ENCODE peak calls at places on chromosomes 16 and 17, in ten cellular contexts. One of them, this sample, is unnamed.

GRCh38 chr17:7612294-7612640 is 2.4 kb downstream of the FXR2 start:
- DNase-seq in GM23338: no peak
- DNase-seq in astrocyte of the spinal cord: no peak
- DNase-seq in choroid plexus epithelial cell: peak
- DNase-seq in heart right ventricle: no peak
- DNase-seq in keratinocyte: no peak
- DNase-seq in pancreas: no peak
- DNase-seq in fibroblast of mammary gland: no peak
- DNase-seq in fibroblast of lung: peak
- DNase-seq in PC-9: no peak
- DNase-seq in this sample: no peak

GRCh38 chr16:922051-922450 is 48.7 kb downstream of the LMF1 start:
- DNase-seq in GM23338: no peak
- DNase-seq in astrocyte of the spinal cord: no peak
- DNase-seq in choroid plexus epithelial cell: no peak
- DNase-seq in heart right ventricle: no peak
- DNase-seq in keratinocyte: no peak
- DNase-seq in pancreas: no peak
- DNase-seq in fibroblast of mammary gland: no peak
- DNase-seq in fibroblast of lung: no peak
- DNase-seq in PC-9: no peak
- DNase-seq in this sample: no peak

GRCh38 chr17:43545383-43545632 is 832 bp downstream of the ETV4 start:
- DNase-seq in GM23338: no peak
- DNase-seq in astrocyte of the spinal cord: no peak
- DNase-seq in choroid plexus epithelial cell: no peak
- DNase-seq in heart right ventricle: peak
- DNase-seq in keratinocyte: no peak
- DNase-seq in pancreas: peak
- DNase-seq in fibroblast of mammary gland: no peak
- DNase-seq in fibroblast of lung: no peak
- DNase-seq in PC-9: no peak
- DNase-seq in this sample: no peak

GRCh38 chr17:66715745-66716156 is 119.2 kb upstream of the CACNG5 start:
- DNase-seq in GM23338: peak
- DNase-seq in astrocyte of the spinal cord: peak
- DNase-seq in choroid plexus epithelial cell: peak
- DNase-seq in heart right ventricle: no peak
- DNase-seq in keratinocyte: no peak
- DNase-seq in pancreas: no peak
- DNase-seq in fibroblast of mammary gland: peak
- DNase-seq in fibroblast of lung: peak
- DNase-seq in PC-9: peak
- DNase-seq in this sample: peak

GRCh38 chr16:60818471-60818870 is 1217.8 kb downstream of the CDH8 start:
- DNase-seq in GM23338: no peak
- DNase-seq in astrocyte of the spinal cord: no peak
- DNase-seq in choroid plexus epithelial cell: no peak
- DNase-seq in heart right ventricle: no peak
- DNase-seq in keratinocyte: no peak
- DNase-seq in pancreas: no peak
- DNase-seq in fibroblast of mammary gland: no peak
- DNase-seq in fibroblast of lung: peak
- DNase-seq in PC-9: no peak
- DNase-seq in this sample: no peak

GRCh38 chr17:15380447-15380846 is 39.0 kb upstream of the TEKT3 start:
- DNase-seq in GM23338: no peak
- DNase-seq in astrocyte of the spinal cord: no peak
- DNase-seq in choroid plexus epithelial cell: no peak
- DNase-seq in heart right ventricle: no peak
- DNase-seq in keratinocyte: no peak
- DNase-seq in pancreas: no peak
- DNase-seq in fibroblast of mammary gland: no peak
- DNase-seq in fibroblast of lung: no peak
- DNase-seq in PC-9: no peak
- DNase-seq in this sample: no peak

GRCh38 chr17:40290629-40291296 is 3.1 kb downstream of the CDC6 start:
- DNase-seq in GM23338: peak
- DNase-seq in astrocyte of the spinal cord: peak
- DNase-seq in choroid plexus epithelial cell: peak
- DNase-seq in heart right ventricle: no peak
- DNase-seq in keratinocyte: peak
- DNase-seq in pancreas: peak
- DNase-seq in fibroblast of mammary gland: peak
- DNase-seq in fibroblast of lung: peak
- DNase-seq in PC-9: peak
- DNase-seq in this sample: peak

GRCh38 chr16:17412221-17412620 is 58.5 kb downstream of the XYLT1 start:
- DNase-seq in GM23338: peak
- DNase-seq in astrocyte of the spinal cord: peak
- DNase-seq in choroid plexus epithelial cell: peak
- DNase-seq in heart right ventricle: no peak
- DNase-seq in keratinocyte: no peak
- DNase-seq in pancreas: no peak
- DNase-seq in fibroblast of mammary gland: no peak
- DNase-seq in fibroblast of lung: peak
- DNase-seq in PC-9: no peak
- DNase-seq in this sample: no peak

DNA sequence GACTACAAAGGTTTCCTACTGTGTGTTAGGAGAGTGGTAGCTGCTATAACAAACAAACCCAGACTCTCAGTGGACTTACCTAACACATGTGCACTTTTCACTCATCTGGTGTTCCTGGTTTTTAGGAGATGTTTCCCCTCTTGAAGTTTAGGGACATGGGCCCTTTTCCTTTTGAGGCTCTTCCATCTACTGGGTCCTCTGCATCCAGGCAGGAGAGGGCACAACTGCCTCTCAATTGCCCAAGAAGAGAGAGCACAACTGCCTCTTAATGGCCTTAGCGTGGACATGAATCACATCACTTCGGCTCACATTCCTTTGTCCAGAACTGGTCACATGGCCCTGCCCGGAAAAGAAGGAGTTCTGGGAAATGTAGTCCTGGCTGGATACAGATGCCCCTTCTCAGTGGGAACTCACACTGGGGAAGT is 9.8 kb upstream of the TNRC6C start:
- DNase-seq in GM23338: peak
- DNase-seq in astrocyte of the spinal cord: peak
- DNase-seq in choroid plexus epithelial cell: peak
- DNase-seq in heart right ventricle: no peak
- DNase-seq in keratinocyte: no peak
- DNase-seq in pancreas: no peak
- DNase-seq in fibroblast of mammary gland: peak
- DNase-seq in fibroblast of lung: peak
- DNase-seq in PC-9: no peak
- DNase-seq in this sample: no peak
- H3K4me3 ChIP-seq in GM23338: peak
- H3K4me3 ChIP-seq in astrocyte of the spinal cord: no peak
- H3K4me3 ChIP-seq in choroid plexus epithelial cell: no peak
- H3K4me3 ChIP-seq in heart right ventricle: no peak
- H3K4me3 ChIP-seq in keratinocyte: no peak
- H3K4me3 ChIP-seq in pancreas: no peak
- H3K4me3 ChIP-seq in fibroblast of mammary gland: no peak
- H3K4me3 ChIP-seq in fibroblast of lung: no peak
- H3K4me3 ChIP-seq in PC-9: no peak
- H3K4me3 ChIP-seq in this sample: no peak

DNA sequence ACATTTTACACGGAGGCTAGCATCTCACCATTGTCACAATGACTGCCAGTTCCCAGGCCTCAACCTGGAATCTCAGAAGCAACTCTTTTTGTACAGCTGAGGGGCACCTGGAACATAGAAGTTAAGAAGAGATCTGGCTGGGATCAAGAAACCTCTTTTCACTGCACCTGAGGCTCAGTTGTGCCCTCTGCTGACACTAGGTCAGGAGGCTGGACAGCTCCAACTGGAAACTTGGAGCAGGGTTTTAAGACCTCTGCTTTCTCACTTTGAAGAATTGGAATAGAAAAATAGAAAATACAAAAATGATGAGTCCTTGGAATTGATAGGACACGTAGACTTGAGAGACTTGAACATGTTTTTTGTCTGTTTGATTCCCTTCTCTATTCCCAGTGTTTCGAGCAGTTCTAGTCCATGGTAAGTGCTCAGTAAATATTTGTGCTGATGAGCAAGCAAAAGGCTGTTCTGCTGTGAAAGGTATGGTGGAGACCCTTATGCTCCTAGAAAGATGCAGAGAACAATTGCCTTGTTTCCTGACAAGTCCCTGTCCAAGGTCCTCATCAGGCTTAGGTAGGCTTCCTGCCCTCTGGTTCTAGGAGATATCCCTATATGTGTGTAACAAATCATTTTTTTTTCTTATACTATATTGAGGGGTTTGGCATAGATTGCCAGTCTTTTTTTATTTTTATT is 13.6 kb upstream of the PPM1D start:
- DNase-seq in GM23338: peak
- DNase-seq in astrocyte of the spinal cord: no peak
- DNase-seq in choroid plexus epithelial cell: peak
- DNase-seq in heart right ventricle: no peak
- DNase-seq in keratinocyte: no peak
- DNase-seq in pancreas: no peak
- DNase-seq in fibroblast of mammary gland: no peak
- DNase-seq in fibroblast of lung: no peak
- DNase-seq in PC-9: no peak
- DNase-seq in this sample: no peak
- TF ChIP-seq CTCF in GM23338: peak
- TF ChIP-seq CTCF in astrocyte of the spinal cord: peak
- TF ChIP-seq CTCF in choroid plexus epithelial cell: no peak
- TF ChIP-seq CTCF in heart right ventricle: no peak
- TF ChIP-seq CTCF in keratinocyte: peak
- TF ChIP-seq CTCF in pancreas: no peak
- TF ChIP-seq CTCF in fibroblast of mammary gland: peak
- TF ChIP-seq CTCF in fibroblast of lung: peak
- TF ChIP-seq CTCF in PC-9: peak
- TF ChIP-seq CTCF in this sample: peak

GRCh38 chr17:46195217-46195855 is 2.1 kb upstream of the KANSL1 start:
- DNase-seq in GM23338: no peak
- DNase-seq in astrocyte of the spinal cord: no peak
- DNase-seq in choroid plexus epithelial cell: no peak
- DNase-seq in heart right ventricle: no peak
- DNase-seq in keratinocyte: no peak
- DNase-seq in pancreas: no peak
- DNase-seq in fibroblast of mammary gland: no peak
- DNase-seq in fibroblast of lung: no peak
- DNase-seq in PC-9: no peak
- DNase-seq in this sample: no peak
- H3K4me3 ChIP-seq in GM23338: no peak
- H3K4me3 ChIP-seq in astrocyte of the spinal cord: no peak
- H3K4me3 ChIP-seq in choroid plexus epithelial cell: no peak
- H3K4me3 ChIP-seq in heart right ventricle: no peak
- H3K4me3 ChIP-seq in keratinocyte: no peak
- H3K4me3 ChIP-seq in pancreas: no peak
- H3K4me3 ChIP-seq in fibroblast of mammary gland: no peak
- H3K4me3 ChIP-seq in fibroblast of lung: no peak
- H3K4me3 ChIP-seq in PC-9: peak
- H3K4me3 ChIP-seq in this sample: no peak

GRCh38 chr17:75034236-75034908 is 12.4 kb downstream of the ATP5PD start:
- DNase-seq in GM23338: peak
- DNase-seq in astrocyte of the spinal cord: peak
- DNase-seq in choroid plexus epithelial cell: peak
- DNase-seq in heart right ventricle: peak
- DNase-seq in keratinocyte: no peak
- DNase-seq in pancreas: peak
- DNase-seq in fibroblast of mammary gland: peak
- DNase-seq in fibroblast of lung: peak
- DNase-seq in PC-9: peak
- DNase-seq in this sample: no peak
- TF ChIP-seq CTCF in GM23338: peak
- TF ChIP-seq CTCF in astrocyte of the spinal cord: no peak
- TF ChIP-seq CTCF in choroid plexus epithelial cell: peak
- TF ChIP-seq CTCF in heart right ventricle: no peak
- TF ChIP-seq CTCF in keratinocyte: no peak
- TF ChIP-seq CTCF in pancreas: no peak
- TF ChIP-seq CTCF in fibroblast of mammary gland: no peak
- TF ChIP-seq CTCF in fibroblast of lung: peak
- TF ChIP-seq CTCF in PC-9: peak
- TF ChIP-seq CTCF in this sample: peak

DNA sequence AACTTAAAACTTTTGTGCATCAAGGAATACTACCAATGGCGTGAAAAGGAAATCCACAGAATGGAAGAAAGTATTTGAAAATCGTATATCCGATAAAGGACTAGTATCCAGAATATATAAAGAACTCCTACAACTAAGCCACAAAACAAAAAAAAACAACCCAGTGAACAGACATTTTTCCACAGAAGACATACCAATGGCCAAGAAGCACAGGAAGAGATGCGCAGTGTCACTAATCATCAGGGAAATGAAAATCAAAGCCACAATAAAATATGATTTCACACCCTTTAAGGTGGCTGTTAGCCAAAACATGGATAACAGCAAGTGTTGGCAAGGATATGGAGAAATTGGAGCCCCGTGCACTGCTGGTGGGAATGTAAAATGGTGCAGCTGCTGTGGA is 203.3 kb downstream of the SEC14L1 start:
- DNase-seq in GM23338: no peak
- DNase-seq in astrocyte of the spinal cord: no peak
- DNase-seq in choroid plexus epithelial cell: no peak
- DNase-seq in heart right ventricle: no peak
- DNase-seq in keratinocyte: no peak
- DNase-seq in pancreas: no peak
- DNase-seq in fibroblast of mammary gland: no peak
- DNase-seq in fibroblast of lung: no peak
- DNase-seq in PC-9: no peak
- DNase-seq in this sample: no peak
- H3K4me3 ChIP-seq in GM23338: no peak
- H3K4me3 ChIP-seq in astrocyte of the spinal cord: no peak
- H3K4me3 ChIP-seq in choroid plexus epithelial cell: no peak
- H3K4me3 ChIP-seq in heart right ventricle: no peak
- H3K4me3 ChIP-seq in keratinocyte: no peak
- H3K4me3 ChIP-seq in pancreas: no peak
- H3K4me3 ChIP-seq in fibroblast of mammary gland: no peak
- H3K4me3 ChIP-seq in fibroblast of lung: no peak
- H3K4me3 ChIP-seq in PC-9: no peak
- H3K4me3 ChIP-seq in this sample: no peak

DNA sequence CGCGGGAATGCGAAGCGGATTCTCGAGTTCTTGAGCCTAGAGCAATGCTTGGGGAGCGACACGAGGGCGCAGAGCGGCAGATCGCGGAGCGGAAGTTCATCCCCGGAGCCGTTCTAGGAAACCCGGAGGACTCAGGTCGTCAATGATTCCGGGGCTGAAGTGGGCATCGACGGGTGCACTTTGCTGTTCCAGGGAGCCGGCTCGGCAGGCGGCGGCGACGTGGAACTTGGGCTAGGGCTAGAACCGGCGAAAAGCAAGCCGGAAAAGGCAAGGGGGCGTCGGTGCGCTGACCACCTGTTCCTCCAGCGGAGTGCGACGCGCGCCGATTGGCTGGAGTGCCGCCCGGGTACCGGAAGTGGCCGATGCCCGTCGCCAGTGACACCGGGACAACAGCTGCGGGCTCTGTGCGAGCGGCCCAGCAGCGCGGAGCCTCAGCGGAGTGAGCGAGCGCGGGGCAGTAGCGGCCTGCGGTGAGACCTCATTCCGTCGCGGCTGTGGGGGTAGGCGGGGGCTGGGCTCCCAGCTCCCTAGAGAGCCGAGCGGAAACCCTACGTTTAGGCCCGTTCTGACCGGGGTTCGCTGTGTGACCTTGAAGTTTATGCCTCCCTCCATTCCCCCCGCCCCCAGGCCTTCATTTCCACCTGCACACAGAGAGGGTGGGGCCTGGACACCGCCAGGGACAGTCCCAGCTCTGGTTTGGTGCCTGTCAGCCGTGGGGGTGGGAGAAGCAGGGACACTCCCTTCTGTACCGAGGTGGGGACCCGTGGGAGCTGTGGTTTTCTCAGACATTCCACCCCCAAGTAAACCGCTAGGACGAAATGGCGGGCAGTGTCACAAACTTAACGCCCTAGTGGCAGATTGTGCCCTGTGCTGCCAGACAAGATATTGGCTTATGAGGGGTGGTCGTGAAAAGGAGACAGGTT is at the start of gene ZFP3:
- DNase-seq in GM23338: peak
- DNase-seq in astrocyte of the spinal cord: peak
- DNase-seq in choroid plexus epithelial cell: peak
- DNase-seq in heart right ventricle: peak
- DNase-seq in keratinocyte: no peak
- DNase-seq in pancreas: peak
- DNase-seq in fibroblast of mammary gland: peak
- DNase-seq in fibroblast of lung: peak
- DNase-seq in PC-9: peak
- DNase-seq in this sample: peak
- TF ChIP-seq CTCF in GM23338: no peak
- TF ChIP-seq CTCF in astrocyte of the spinal cord: peak
- TF ChIP-seq CTCF in choroid plexus epithelial cell: no peak
- TF ChIP-seq CTCF in heart right ventricle: no peak
- TF ChIP-seq CTCF in keratinocyte: no peak
- TF ChIP-seq CTCF in pancreas: no peak
- TF ChIP-seq CTCF in fibroblast of mammary gland: no peak
- TF ChIP-seq CTCF in fibroblast of lung: no peak
- TF ChIP-seq CTCF in PC-9: no peak
- TF ChIP-seq CTCF in this sample: no peak